ENCODE peak calls at places on chromosomes 12 and 14, in four cellular contexts. S, T, J and X are unnamed samples.

GRCh38 chr12:34376133-34376799 is 354.0 kb downstream of the ALG10 start:
- DNase-seq in S (no peak), T (no peak), J (no peak), X (no peak)

GRCh38 chr12:113267621-113268020 is 46.4 kb downstream of the TPCN1 start:
- DNase-seq in S (no peak), T (no peak), J (no peak), X (no peak)

GRCh38 chr12:79438480-79439178 is 252.1 kb downstream of the PAWR start:
- DNase-seq in S (no peak), T (no peak), J (no peak), X (no peak)

GRCh38 chr12:49961993-49962764 is 507 bp downstream of the AQP5 start:
- DNase-seq in S (no peak), T (no peak), J (no peak), X (no peak)

GRCh38 chr14:60064491-60065072 is 27.1 kb upstream of the PCNX4 start:
- DNase-seq in S (peak), T (no peak), J (no peak), X (no peak)

GRCh38 chr12:27940756-27941402 is 31.7 kb downstream of the PTHLH start:
- DNase-seq in S (peak), T (peak), J (no peak), X (peak)

GRCh38 chr14:21699551-21699950 is 25.9 kb upstream of the OR4E1 start:
- DNase-seq in S (no peak), T (no peak), J (no peak), X (no peak)

GRCh38 chr12:76919388-76920181 is 40.8 kb upstream of the CSRP2 start:
- DNase-seq in S (no peak), T (no peak), J (no peak), X (no peak)

GRCh38 chr12:55073043-55074022 is 52.9 kb upstream of the OR9K2 start:
- DNase-seq in S (peak), T (peak), J (no peak), X (peak)

GRCh38 chr14:75226755-75227544 is 50.5 kb upstream of the TMED10 start:
- DNase-seq in S (no peak), T (no peak), J (no peak), X (no peak)

GRCh38 chr14:55512421-55512820 is 67.6 kb upstream of the KTN1 start:
- DNase-seq in S (no peak), T (no peak), J (no peak), X (no peak)

GRCh38 chr14:59123526-59123925 is 64.9 kb upstream of the DAAM1 start:
- DNase-seq in S (no peak), T (no peak), J (no peak), X (no peak)

GRCh38 chr14:77123381-77124344 is 17.9 kb downstream of the ZDHHC22 start:
- DNase-seq in S (peak), T (no peak), J (no peak), X (no peak)

GRCh38 chr12:106602071-106602470 is 19.3 kb downstream of the RFX4 start:
- DNase-seq in S (no peak), T (no peak), J (no peak), X (no peak)

GRCh38 chr12:86772688-86773087 is 516.5 kb upstream of the MGAT4C start:
- DNase-seq in S (no peak), T (no peak), J (no peak), X (peak)

GRCh38 chr12:6199531-6200265 is 502 bp upstream of the CD9 start:
- DNase-seq in S (no peak), T (no peak), J (no peak), X (no peak)

GRCh38 chr14:85439696-85440328 is 90.1 kb upstream of the FLRT2 start:
- DNase-seq in S (no peak), T (no peak), J (no peak), X (peak)

GRCh38 chr12:98893126-98893525 is 248.0 kb downstream of the APAF1 start:
- DNase-seq in S (no peak), T (no peak), J (no peak), X (no peak)

GRCh38 chr12:7877421-7877820 is 4.7 kb upstream of the SLC2A14 start:
- DNase-seq in S (no peak), T (no peak), J (no peak), X (no peak)

GRCh38 chr14:76710093-76711010 is 50.9 kb upstream of the VASH1 start:
- DNase-seq in S (peak), T (peak), J (no peak), X (peak)

GRCh38 chr14:92974541-92975345 is 51.8 kb downstream of the CHGA start:
- DNase-seq in S (no peak), T (no peak), J (no peak), X (no peak)

GRCh38 chr12:115437061-115437567 is 753.1 kb upstream of the TBX3 start:
- DNase-seq in S (peak), T (no peak), J (peak), X (no peak)

GRCh38 chr14:99393059-99393655 is 87.5 kb downstream of the SETD3 start:
- DNase-seq in S (peak), T (peak), J (no peak), X (no peak)

GRCh38 chr14:34539407-34540180 is at the start of gene EAPP:
- DNase-seq in S (peak), T (peak), J (peak), X (peak)

GRCh38 chr12:15532364-15532977 is 210.2 kb downstream of the PTPRO start:
- DNase-seq in S (peak), T (no peak), J (no peak), X (peak)

GRCh38 chr12:6333566-6333965 is 8.3 kb downstream of the TNFRSF1A start:
- DNase-seq in S (no peak), T (no peak), J (no peak), X (peak)

GRCh38 chr12:111636209-111636928 is 37.3 kb upstream of the ATXN2 start:
- DNase-seq in S (no peak), T (peak), J (peak), X (peak)

GRCh38 chr14:100078997-100079561 is 13.9 kb downstream of the EVL start:
- DNase-seq in S (peak), T (no peak), J (peak), X (peak)

GRCh38 chr12:73731658-73732057 is 806.0 kb upstream of the ATXN7L3B start:
- DNase-seq in S (no peak), T (no peak), J (no peak), X (no peak)